ENCODE peak calls at places on chromosomes 16 and 17, in six cellular contexts. Z is hepatocyte, F is heart right ventricle, R is suprapubic skin, T is brain microvascular endothelial cell, Y is astrocyte. B is an unnamed sample.

GRCh38 chr16:84481051-84481735 is 23.3 kb downstream of the MEAK7 start:
- DNase-seq in Z (peak; percentile 4), R (no peak), F (no peak), T (no peak), Y (no peak), B (peak; percentile 65)

GRCh38 chr16:57893559-57894389 is 77.2 kb downstream of the CNGB1 start:
- DNase-seq in T (peak; percentile 81), F (no peak), Z (peak; percentile 72), R (no peak), Y (peak; percentile 87), B (no peak)

GRCh38 chr17:72394531-72394930 is 273.7 kb downstream of the SOX9 start:
- DNase-seq in R (no peak), F (no peak), Y (no peak), Z (no peak), T (no peak), B (no peak)

GRCh38 chr16:1871974-1872635 is at the start of gene MEIOB:
- DNase-seq in T (peak; percentile 2), Z (peak; percentile 44), R (peak; percentile 76), Y (no peak), F (no peak), B (no peak)

GRCh38 chr16:17211797-17212196 is 259.0 kb downstream of the XYLT1 start:
- DNase-seq in R (no peak), F (no peak), Y (no peak), T (no peak), Z (no peak), B (no peak)

GRCh38 chr17:17205368-17206148 is 575 bp downstream of the PLD6 start:
- DNase-seq in Y (peak; percentile 30), T (no peak), Z (no peak), R (peak; percentile 81), F (peak; percentile 51), B (no peak)

GRCh38 chr16:81543571-81543970 is 99.0 kb downstream of the CMIP start:
- DNase-seq in R (no peak), T (no peak), Y (peak; percentile 38), F (no peak), Z (no peak), B (no peak)

GRCh38 chr17:69428252-69428980 is 13.9 kb downstream of the MAP2K6 start:
- DNase-seq in Z (no peak), T (no peak), R (no peak), F (no peak), Y (no peak), B (no peak)

GRCh38 chr16:87652799-87653198 is 50.5 kb downstream of the JPH3 start:
- DNase-seq in F (no peak), Z (no peak), T (no peak), R (no peak), Y (no peak), B (no peak)

GRCh38 chr17:1565860-1566259 is 3.3 kb upstream of the PITPNA start:
- DNase-seq in Y (no peak), Z (no peak), T (no peak), R (no peak), F (no peak), B (no peak)

GRCh38 chr17:64202683-64203430 is 60.2 kb downstream of the TEX2 start:
- DNase-seq in R (no peak), F (no peak), Z (no peak), Y (peak; percentile 86), T (peak; percentile 90), B (no peak)

GRCh38 chr16:19595043-19595767 is 39.7 kb downstream of the VPS35L start:
- DNase-seq in Z (no peak), F (peak; percentile 24), Y (peak; percentile 93), T (peak; percentile 94), R (no peak), B (no peak)

GRCh38 chr16:56262148-56262878 is 71.0 kb downstream of the GNAO1 start:
- DNase-seq in Z (peak; percentile 72), Y (no peak), F (no peak), R (no peak), T (no peak), B (peak; percentile 35)

GRCh38 chr16:81385031-81385756 is 59.4 kb upstream of the CMIP start:
- DNase-seq in R (no peak), Z (no peak), F (no peak), Y (no peak), T (no peak), B (no peak)

GRCh38 chr17:41629316-41629715 is 4.9 kb upstream of the KRT17 start:
- DNase-seq in Z (no peak), R (no peak), F (no peak), Y (no peak), T (no peak), B (no peak)

GRCh38 chr16:82846806-82847205 is 220.0 kb downstream of the CDH13 start:
- DNase-seq in R (no peak), F (no peak), T (no peak), Y (no peak), Z (no peak), B (no peak)

GRCh38 chr16:346587-346986 is 5.9 kb downstream of the AXIN1 start:
- DNase-seq in T (no peak), F (no peak), R (peak; percentile 60), Z (no peak), Y (peak; percentile 60), B (no peak)

GRCh38 chr16:347203-347602 is 5.3 kb downstream of the AXIN1 start:
- DNase-seq in Z (no peak), T (no peak), F (no peak), R (no peak), Y (no peak), B (no peak)

GRCh38 chr16:350203-350602 is 2.3 kb downstream of the AXIN1 start:
- DNase-seq in T (no peak), Y (no peak), Z (no peak), R (no peak), F (no peak), B (no peak)

GRCh38 chr16:351804-352520 is 561 bp downstream of the AXIN1 start:
- DNase-seq in R (peak; percentile 73), Z (peak; percentile 60), Y (no peak), F (no peak), T (no peak), B (no peak)

DNA sequence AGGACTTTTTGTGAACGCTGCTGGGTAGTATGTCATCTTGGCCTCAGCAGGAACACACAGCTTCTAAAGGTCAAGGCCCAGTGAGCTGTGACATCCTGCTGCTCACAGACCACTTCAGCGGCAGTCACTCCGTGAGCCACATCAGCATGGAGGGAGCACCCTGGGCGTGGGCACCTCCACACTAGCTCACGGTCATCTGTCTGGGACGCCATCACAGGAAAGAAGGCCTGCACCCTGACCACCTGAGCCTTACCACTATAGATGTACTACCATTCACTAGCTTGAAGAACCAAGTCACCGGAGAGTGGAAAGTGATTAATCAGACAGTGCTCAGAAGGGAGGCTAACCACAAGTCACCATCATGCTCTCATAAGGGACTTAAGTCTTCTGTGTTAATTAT is 3.3 kb downstream of the AXIN1 start:
- DNase-seq in R (no peak), T (no peak), Z (no peak), Y (no peak), F (no peak), B (no peak)
- H3K4me3 ChIP-seq in R (no peak overlapping the region), T (no peak overlapping the region), Z (no peak overlapping the region), Y (no peak overlapping the region), F (no peak overlapping the region), B (no peak overlapping the region)

GRCh38 chr16:26569793-26570192 is 496.9 kb upstream of the C16orf82 start:
- DNase-seq in Y (no peak), R (no peak), Z (peak; percentile 48), T (no peak), F (peak; percentile 5), B (no peak)
- H3K27ac ChIP-seq in Y (no peak overlapping the region), R (no peak overlapping the region), Z (no peak overlapping the region), T (no peak overlapping the region), F (no peak overlapping the region), B (no peak overlapping the region)

DNA sequence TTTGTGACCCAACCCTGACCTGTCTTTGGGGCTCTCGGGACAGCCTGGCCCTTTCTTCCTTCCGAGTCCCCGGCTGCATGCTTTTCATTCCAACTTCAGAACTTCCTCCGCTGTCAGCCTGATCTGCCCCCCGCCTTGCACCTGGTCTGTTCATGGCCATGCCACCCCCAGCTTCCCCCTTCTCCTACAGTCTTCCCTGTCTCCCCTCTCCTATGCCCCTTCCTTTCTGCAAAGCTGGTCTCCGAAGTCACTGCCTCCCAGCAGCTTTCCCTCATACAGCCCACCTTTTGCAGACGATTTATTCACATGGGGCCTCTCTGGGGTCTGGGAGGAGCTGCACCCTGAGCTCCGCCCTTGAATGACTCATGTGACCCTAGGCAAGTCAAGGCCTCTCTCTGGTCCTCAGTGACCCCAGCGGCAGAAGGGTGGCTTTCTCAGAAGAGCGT is 47.1 kb upstream of the SDK2 start:
- DNase-seq in Z (no peak), T (no peak), Y (no peak), F (no peak), R (no peak), B (no peak)
- H3K4me3 ChIP-seq in Z (no peak overlapping the region), T (no peak overlapping the region), Y (no peak overlapping the region), F (no peak overlapping the region), R (no peak overlapping the region), B (no peak overlapping the region)

GRCh38 chr17:49853470-49854015 is 5.7 kb upstream of the TAC4 start:
- DNase-seq in T (no peak), F (no peak), R (no peak), Y (no peak), Z (no peak), B (no peak)

GRCh38 chr17:49859991-49860953 is 12.4 kb upstream of the TAC4 start:
- DNase-seq in Z (no peak), F (no peak), Y (no peak), T (no peak), R (no peak), B (no peak)

GRCh38 chr17:49861150-49861884 is 13.4 kb upstream of the TAC4 start:
- DNase-seq in F (peak; percentile 27), Y (no peak), R (no peak), T (peak; percentile 19), Z (peak; percentile 84), B (no peak)

GRCh38 chr17:49862781-49863331 is 15.0 kb upstream of the TAC4 start:
- DNase-seq in F (no peak), T (no peak), Y (no peak), Z (peak; percentile 21), R (no peak), B (no peak)

DNA sequence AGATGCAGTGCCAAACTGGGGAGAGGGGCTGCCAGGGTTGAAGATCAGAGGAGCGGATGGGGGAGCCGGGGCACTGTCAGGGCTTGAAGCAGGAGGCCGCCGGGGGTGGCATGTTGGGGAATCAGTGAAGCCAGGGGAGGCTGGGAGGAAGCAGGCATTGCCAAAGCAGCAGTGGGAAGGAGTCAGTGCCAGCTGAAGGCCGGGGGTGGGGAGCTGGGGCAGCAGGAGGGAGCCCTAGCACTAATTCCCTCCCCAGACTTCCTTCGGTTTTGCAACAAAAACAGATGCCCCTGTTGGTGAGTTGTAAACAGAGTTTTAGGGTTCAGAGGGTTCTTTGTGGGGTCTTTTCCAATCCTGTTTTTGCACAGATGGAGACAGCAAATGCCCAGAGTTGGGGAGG is 10.9 kb upstream of the TAC4 start:
- DNase-seq in F (no peak), R (no peak), Z (no peak), T (no peak), Y (no peak), B (no peak)
- H3K27ac ChIP-seq in F (no peak overlapping the region), R (no peak overlapping the region), Z (no peak overlapping the region), T (no peak overlapping the region), Y (no peak overlapping the region), B (no peak overlapping the region)

B was measured in coronary artery.